ENCODE peak calls at places on chromosomes 3 and 15, in seven cellular contexts. D is OCI-LY7; N is neural progenitor cell; C is effector memory CD4-positive, alpha-beta T cell; R is thyroid gland; I is cardiac muscle cell; P is psoas muscle. O is an unnamed sample.

GRCh38 chr15:92930776-92931175 is 30.7 kb downstream of the CHD2 start:
- DNase-seq in R (no peak), P (no peak), C (no peak), N (no peak), D (no peak), I (peak; percentile 56), O (no peak)

GRCh38 chr3:58999134-58999778 is 50.6 kb downstream of the CFAP20DC start:
- DNase-seq in P (no peak), D (no peak), C (no peak), R (no peak), N (no peak), I (peak; percentile 7), O (no peak)

GRCh38 chr3:151146071-151146730 is 56.8 kb downstream of the GPR171 start:
- DNase-seq in N (peak; percentile 86), D (peak; percentile 83), R (peak; percentile 75), I (peak; percentile 82), P (peak; percentile 72), C (peak; percentile 27), O (peak; percentile 32)

GRCh38 chr3:48013288-48013980 is 2.8 kb downstream of the MAP4 start:
- DNase-seq in D (no peak), P (no peak), I (peak; percentile 81), N (peak; percentile 13), C (no peak), R (peak; percentile 20), O (peak; percentile 60)

GRCh38 chr3:36814776-36815175 is 50.4 kb upstream of the DCLK3 start:
- DNase-seq in N (no peak), C (no peak), I (no peak), D (no peak), R (no peak), P (no peak), O (no peak)

GRCh38 chr3:151067158-151067557 is 18.3 kb upstream of the MED12L start:
- DNase-seq in I (peak; percentile 15), P (no peak), C (no peak), D (peak; percentile 60), R (no peak), N (no peak), O (peak; percentile 27)

GRCh38 chr3:126128504-126129407 is 44.8 kb upstream of the SLC41A3 start:
- DNase-seq in I (no peak), N (no peak), P (peak; percentile 30), C (no peak), R (no peak), D (no peak), O (no peak)

GRCh38 chr15:78872972-78873795 is 494 bp downstream of the MORF4L1 start:
- DNase-seq in I (peak; percentile 94), C (peak; percentile 84), P (peak; percentile 88), N (peak; percentile 98), D (peak; percentile 96), R (peak; percentile 65), O (peak; percentile 84)

GRCh38 chr3:48739955-48740823 is 23.2 kb upstream of the IP6K2 start:
- DNase-seq in D (peak; percentile 68), N (peak; percentile 85), P (peak; percentile 96), C (peak; percentile 19), I (peak; percentile 95), R (peak; percentile 88), O (peak; percentile 64)

GRCh38 chr15:81199031-81199779 is 2.5 kb downstream of the IL16 start:
- DNase-seq in N (no peak), I (no peak), D (no peak), C (no peak), P (no peak), R (no peak), O (no peak)

GRCh38 chr3:170424879-170425278 is 6.2 kb downstream of the CLDN11 start:
- DNase-seq in I (peak; percentile 67), N (no peak), C (no peak), R (no peak), P (no peak), D (no peak), O (no peak)

GRCh38 chr3:71565326-71565725 is 18.2 kb downstream of the FOXP1 start:
- DNase-seq in I (no peak), D (peak; percentile 68), P (no peak), C (no peak), N (no peak), R (no peak), O (no peak)

GRCh38 chr3:71562938-71563337 is 20.6 kb downstream of the FOXP1 start:
- DNase-seq in P (no peak), R (no peak), I (no peak), C (no peak), D (no peak), N (no peak), O (no peak)

GRCh38 chr3:71565976-71566375 is 17.6 kb downstream of the FOXP1 start:
- DNase-seq in P (no peak), I (no peak), D (no peak), R (no peak), N (no peak), C (no peak), O (no peak)

GRCh38 chr3:71564361-71564760 is 19.2 kb downstream of the FOXP1 start:
- DNase-seq in C (no peak), D (peak; percentile 85), R (peak; percentile 12), N (no peak), P (peak; percentile 65), I (no peak), O (no peak)

GRCh38 chr3:71563827-71564226 is 19.7 kb downstream of the FOXP1 start:
- DNase-seq in D (peak; percentile 94), P (no peak), R (no peak), N (no peak), I (no peak), C (no peak), O (peak; percentile 32)
- H3K36me3 ChIP-seq in D (peaks cover 53% of the 10 kb centered on the region), P (no peaks in the 10 kb centered on the region), R (no peaks in the 10 kb centered on the region), N (no peaks in the 10 kb centered on the region), I (no peaks in the 10 kb centered on the region), C (no peaks in the 10 kb centered on the region), O (no peaks in the 10 kb centered on the region)

DNA sequence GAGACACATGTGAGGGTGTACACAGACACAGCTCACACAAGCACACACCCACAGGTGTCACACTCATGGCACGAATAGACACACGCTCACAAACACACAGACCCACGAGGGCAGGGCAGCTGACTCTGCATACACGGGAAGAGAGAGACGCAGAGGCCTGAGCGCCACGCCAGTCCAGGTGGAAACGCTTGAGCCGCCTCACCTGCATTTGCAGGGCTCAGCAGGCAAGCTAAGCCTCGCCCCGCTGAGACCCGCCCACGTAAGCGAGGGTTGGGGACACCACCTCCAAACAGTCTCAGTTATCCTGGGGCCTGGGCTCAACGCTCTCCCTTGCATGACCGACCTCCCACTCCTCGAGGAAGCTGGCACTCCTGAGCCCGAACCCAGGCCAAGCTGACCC is 73.2 kb downstream of the TLE3 start:
- DNase-seq in N (no peak), R (peak; percentile 78), P (no peak), D (no peak), C (no peak), I (no peak), O (no peak)
- H3K4me3 ChIP-seq in N (no peak overlapping the region), R (no peak overlapping the region), P (no peak overlapping the region), D (no peak overlapping the region), C (no peak overlapping the region), I (no peak overlapping the region), O (no peak overlapping the region)

GRCh38 chr3:183372911-183373310 is 55.5 kb downstream of the MCF2L2 start:
- DNase-seq in I (no peak), D (no peak), N (no peak), R (no peak), P (no peak), C (no peak), O (no peak)
- H3K4me1 ChIP-seq in I (no peaks in the 10 kb centered on the region), D (no peaks in the 10 kb centered on the region), N (no peaks in the 10 kb centered on the region), R (no peaks in the 10 kb centered on the region), P (peaks cover 7% of the 10 kb centered on the region), C (no peaks in the 10 kb centered on the region), O (no peaks in the 10 kb centered on the region)

DNA sequence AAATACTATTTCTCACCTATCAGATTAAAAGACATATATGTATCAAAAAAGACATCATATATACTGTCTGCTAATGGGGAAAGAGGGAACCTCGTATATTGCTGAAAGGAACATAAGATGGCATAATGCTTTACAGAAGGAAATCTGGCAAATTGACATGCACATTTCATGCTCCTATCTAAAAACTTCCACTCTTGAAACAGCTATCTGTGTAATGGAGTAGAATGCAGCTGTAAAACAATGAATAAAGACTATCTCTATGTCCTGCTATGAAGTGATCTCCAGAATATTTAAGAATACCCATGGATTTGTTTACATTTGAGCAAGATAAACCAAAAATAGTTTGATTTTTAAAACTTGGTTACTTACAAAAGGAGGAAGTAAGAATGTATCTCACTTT is 107.4 kb downstream of the TBL1XR1 start:
- DNase-seq in P (no peak), N (no peak), D (no peak), I (no peak), R (no peak), C (no peak), O (no peak)
- H3K36me3 ChIP-seq in P (no peaks in the 10 kb centered on the region), N (peaks cover 17% of the 10 kb centered on the region), D (peaks cover 60% of the 10 kb centered on the region), I (no peaks in the 10 kb centered on the region), R (no peaks in the 10 kb centered on the region), C (peaks cover 5% of the 10 kb centered on the region), O (peaks cover 5% of the 10 kb centered on the region)

GRCh38 chr15:68230157-68231100 is 901 bp upstream of the CLN6 start:
- DNase-seq in C (no peak), N (no peak), D (peak; percentile 37), I (no peak), R (peak; percentile 18), P (no peak), O (no peak)

GRCh38 chr15:68229386-68230156 is at the start of gene CLN6:
- DNase-seq in N (peak; percentile 93), I (peak; percentile 86), D (peak; percentile 92), P (peak; percentile 90), C (peak; percentile 71), R (peak; percentile 79), O (peak; percentile 88)

GRCh38 chr15:68228971-68229385 is 550 bp downstream of the CLN6 start:
- DNase-seq in I (no peak), N (no peak), R (peak; percentile 12), C (no peak), P (no peak), D (peak; percentile 54), O (peak; percentile 44)

GRCh38 chr15:68228143-68228970 is 1.2 kb downstream of the CLN6 start:
- DNase-seq in N (no peak), D (peak; percentile 57), I (peak; percentile 15), P (peak; percentile 30), C (no peak), R (no peak), O (no peak)

GRCh38 chr15:68227806-68228142 is 1.8 kb downstream of the CLN6 start:
- DNase-seq in R (no peak), C (no peak), I (no peak), P (peak; percentile 38), D (no peak), N (no peak), O (no peak)
- H3K4me3 ChIP-seq in R (no peak overlapping the region), C (no peak overlapping the region), I (no peak overlapping the region), P (no peak overlapping the region), D (peak overlapping the region; percentile 80), N (peak overlapping the region; percentile 77), O (no peak overlapping the region)

DNA sequence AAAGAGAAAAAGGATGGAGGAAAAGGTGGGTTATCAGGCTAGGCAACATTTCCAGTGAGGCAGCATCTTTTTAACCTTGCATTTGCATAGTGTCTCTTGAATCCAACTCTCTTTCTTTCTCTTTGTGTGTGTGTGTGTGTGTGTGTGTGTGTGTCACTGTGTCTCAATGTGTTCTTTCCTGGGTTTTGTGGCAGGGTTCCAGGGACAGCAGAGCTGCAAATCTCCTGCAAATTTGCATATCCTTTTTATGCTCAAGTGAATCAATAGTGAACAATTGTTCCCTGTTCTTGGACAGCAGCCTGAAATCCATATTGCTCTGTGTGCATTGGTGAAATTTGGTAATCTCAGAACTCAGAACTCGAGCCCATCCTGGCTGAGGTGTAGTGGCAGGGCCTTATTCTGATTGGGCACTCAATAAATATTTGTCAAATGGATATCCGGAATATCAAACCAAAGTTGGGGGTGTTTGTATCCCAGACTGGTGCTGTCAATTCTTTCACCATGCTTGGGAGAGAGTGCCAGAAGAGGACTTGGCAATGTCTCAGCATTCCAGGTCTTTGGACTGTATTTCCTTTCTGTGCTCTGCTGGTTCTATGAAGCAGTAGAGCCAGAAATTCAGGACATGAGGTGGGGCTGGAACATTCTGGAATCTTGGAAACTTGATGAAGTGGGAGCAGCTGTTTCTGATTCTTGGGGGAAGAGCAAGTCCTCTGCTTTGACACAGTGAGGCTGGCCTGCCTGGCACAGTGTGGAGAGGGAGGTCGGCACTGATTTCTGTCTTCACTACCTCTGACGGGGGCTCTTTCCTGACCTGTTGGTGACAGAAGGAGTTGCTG is 380.5 kb upstream of the C2CD4B start:
- DNase-seq in P (peak; percentile 74), R (peak; percentile 83), I (peak; percentile 80), D (no peak), N (no peak), C (no peak), O (no peak)
- H3K4me1 ChIP-seq in P (peaks cover 36% of the 10 kb centered on the region), R (peaks cover 46% of the 10 kb centered on the region), I (no peaks in the 10 kb centered on the region), D (peaks cover 8% of the 10 kb centered on the region), N (no peaks in the 10 kb centered on the region), C (no peaks in the 10 kb centered on the region), O (no peaks in the 10 kb centered on the region)

O was measured in CD4-positive, CD25-positive, alpha-beta regulatory T cell.